ENCODE peak calls at places on chromosomes 2 and 18, in six cellular contexts. V is astrocyte of the spinal cord, H is neural progenitor cell, Z is fibroblast of pulmonary artery, O is choroid plexus epithelial cell, A is RWPE2. E is an unnamed sample.

GRCh38 chr2:70552501-70553333 is 909 bp downstream of the TGFA start:
- DNase-seq in V (no peak), A (no peak), O (no peak), H (peak; percentile 36), Z (no peak), E (no peak)

GRCh38 chr2:114922076-114922475 is 479.6 kb downstream of the DPP10 start:
- DNase-seq in Z (no peak), H (no peak), V (no peak), A (no peak), O (no peak), E (no peak)

GRCh38 chr2:238682536-238682935 is 165.3 kb upstream of the TWIST2 start:
- DNase-seq in V (no peak), A (no peak), O (no peak), H (no peak), Z (no peak), E (no peak)

GRCh38 chr18:56522826-56523225 is 115.6 kb downstream of the TXNL1 start:
- DNase-seq in V (peak; percentile 36), A (no peak), Z (no peak), H (no peak), O (peak; percentile 13), E (no peak)

GRCh38 chr2:237207641-237208040 is 122.0 kb downstream of the COPS8 start:
- DNase-seq in O (peak; percentile 52), Z (peak; percentile 97), H (no peak), V (no peak), A (no peak), E (no peak)

GRCh38 chr2:937530-937929 is 13.1 kb upstream of the SNTG2 start:
- DNase-seq in Z (peak; percentile 56), H (no peak), V (peak; percentile 40), O (peak; percentile 48), A (no peak), E (no peak)

GRCh38 chr2:17757321-17757720 is 3.4 kb downstream of the GEN1 start:
- DNase-seq in H (no peak), A (no peak), V (peak; percentile 41), Z (peak; percentile 83), O (peak; percentile 81), E (peak; percentile 26)

GRCh38 chr2:165173215-165173614 is 30.6 kb downstream of the SCN3A start:
- DNase-seq in O (no peak), Z (no peak), H (no peak), A (no peak), V (no peak), E (no peak)

DNA sequence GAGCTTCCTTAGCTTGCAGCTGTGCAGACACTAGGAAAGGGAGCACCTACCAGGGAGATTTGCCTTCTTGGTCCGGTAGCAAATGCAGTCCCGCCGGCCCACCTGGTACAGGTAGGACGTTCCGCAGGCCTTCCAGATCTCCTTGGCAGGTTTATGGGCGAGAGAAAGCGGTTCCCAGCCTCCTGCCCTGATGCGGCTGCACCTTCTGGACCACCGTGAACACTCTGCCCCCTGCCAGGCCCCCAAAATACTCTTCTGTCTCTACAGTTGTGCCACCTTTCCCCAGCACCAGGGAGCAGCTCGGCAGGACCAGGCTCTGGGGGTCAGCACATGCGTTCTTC is 67.4 kb downstream of the HNRNPLL start:
- DNase-seq in V (no peak), H (no peak), A (no peak), O (no peak), Z (no peak), E (no peak)
- H3K4me3 ChIP-seq in V (no peak overlapping the region), H (no peak overlapping the region), A (no peak overlapping the region), O (no peak overlapping the region), Z (peak overlapping the region; percentile 56), E (no peak overlapping the region)

GRCh38 chr2:204024503-204024902 is 87.9 kb downstream of the ICOS start:
- DNase-seq in Z (peak; percentile 40), A (no peak), O (peak; percentile 65), H (peak; percentile 50), V (peak; percentile 35), E (peak; percentile 22)
- TF ChIP-seq CTCF in Z (peak; percentile 58), A (peak; percentile 72), O (peak; percentile 77), H (peak; percentile 79), V (peak; percentile 68), E (peak; percentile 74)

GRCh38 chr18:58998421-58999203 is 133.9 kb downstream of the ZNF532 start:
- DNase-seq in O (peak; percentile 85), A (no peak), H (no peak), Z (peak; percentile 90), V (peak; percentile 83), E (peak; percentile 89)
- H3K4me3 ChIP-seq in O (peak overlapping the region; percentile 0), A (no peak overlapping the region), H (no peak overlapping the region), Z (no peak overlapping the region), V (no peak overlapping the region), E (no peak overlapping the region)

DNA sequence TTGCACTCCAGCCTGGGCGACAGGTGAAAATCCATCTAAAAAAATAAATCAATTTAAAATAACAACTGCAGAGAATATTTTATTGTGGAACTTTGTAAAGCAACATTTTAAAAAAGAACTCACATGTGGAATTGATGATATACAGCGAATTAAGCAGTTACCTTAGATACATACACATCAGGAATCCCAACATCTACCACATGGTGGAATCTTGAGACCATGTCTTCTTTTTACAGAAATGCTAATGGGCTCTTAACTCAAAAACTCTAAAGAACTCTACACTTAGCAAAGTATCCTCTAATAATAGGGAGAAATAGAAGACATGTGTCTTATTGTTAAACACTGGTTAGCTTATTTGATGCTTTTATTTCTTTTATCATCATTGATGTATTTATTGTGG is 373.6 kb downstream of the CDH7 start:
- DNase-seq in O (no peak), Z (no peak), V (no peak), A (no peak), H (no peak), E (no peak)
- TF ChIP-seq CTCF in O (no peak), Z (no peak), V (no peak), A (peak; percentile 30), H (peak; percentile 38), E (no peak)

DNA sequence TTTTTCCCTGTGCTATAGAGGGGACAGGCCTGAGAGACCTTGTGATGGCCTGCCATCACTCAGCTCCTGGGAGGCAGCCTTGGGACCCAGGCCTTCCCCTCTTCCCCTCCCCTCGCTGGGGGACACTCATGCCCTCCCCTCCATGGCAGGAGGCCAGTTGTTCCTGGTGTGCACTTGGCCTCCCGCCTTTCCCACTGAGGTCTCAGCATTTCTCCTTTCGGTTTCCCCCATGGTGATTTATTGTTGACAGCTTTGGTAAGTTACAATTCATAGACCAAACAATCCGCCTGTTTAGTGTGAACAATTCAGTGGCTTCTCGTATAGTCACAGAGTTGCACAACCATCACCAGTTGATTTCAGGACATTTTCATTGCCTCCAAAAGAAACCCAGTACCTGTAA is 10.2 kb upstream of the CNDP1 start:
- DNase-seq in O (peak; percentile 21), V (peak; percentile 36), A (no peak), H (no peak), Z (no peak), E (peak; percentile 13)
- H3K4me3 ChIP-seq in O (no peak overlapping the region), V (no peak overlapping the region), A (no peak overlapping the region), H (no peak overlapping the region), Z (no peak overlapping the region), E (no peak overlapping the region)

GRCh38 chr2:188983427-188984101 is 9.4 kb downstream of the COL3A1 start:
- DNase-seq in O (peak; percentile 79), V (peak; percentile 68), Z (peak; percentile 76), A (no peak), H (peak; percentile 32), E (peak; percentile 29)

GRCh38 chr2:188986839-188987238 is 12.7 kb downstream of the COL3A1 start:
- DNase-seq in O (peak; percentile 72), Z (peak; percentile 58), H (no peak), V (no peak), A (no peak), E (no peak)

GRCh38 chr2:188984680-188985079 is 10.5 kb downstream of the COL3A1 start:
- DNase-seq in H (no peak), O (peak; percentile 98), Z (peak; percentile 97), V (peak; percentile 90), A (no peak), E (peak; percentile 47)

GRCh38 chr2:188979730-188980123 is 5.6 kb downstream of the COL3A1 start:
- DNase-seq in A (no peak), Z (peak; percentile 20), H (no peak), V (no peak), O (peak; percentile 57), E (no peak)

DNA sequence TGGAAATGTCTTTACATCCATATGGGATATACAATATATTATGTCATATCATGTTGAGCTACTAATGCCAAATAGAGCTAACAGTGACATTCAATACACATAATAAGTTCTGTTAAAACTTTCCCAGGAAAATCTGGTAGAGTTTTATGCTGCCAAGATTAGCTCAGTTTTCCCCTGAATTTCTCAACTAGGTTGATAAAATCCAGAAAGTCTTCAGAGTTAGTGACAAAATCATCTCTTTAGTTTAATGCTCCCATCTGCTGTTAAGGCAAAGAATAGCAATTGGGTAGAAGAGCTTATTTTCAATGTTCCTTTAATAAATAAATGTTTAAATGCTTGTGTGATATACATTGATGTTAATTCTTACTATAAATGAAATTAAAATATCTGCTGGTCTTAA is 10.0 kb downstream of the COL3A1 start:
- DNase-seq in Z (peak; percentile 64), V (peak; percentile 82), H (no peak), A (no peak), O (peak; percentile 65), E (peak; percentile 74)
- TF ChIP-seq CTCF in Z (peak; percentile 34), V (peak; percentile 53), H (peak; percentile 29), A (peak; percentile 29), O (peak; percentile 40), E (peak; percentile 42)

DNA sequence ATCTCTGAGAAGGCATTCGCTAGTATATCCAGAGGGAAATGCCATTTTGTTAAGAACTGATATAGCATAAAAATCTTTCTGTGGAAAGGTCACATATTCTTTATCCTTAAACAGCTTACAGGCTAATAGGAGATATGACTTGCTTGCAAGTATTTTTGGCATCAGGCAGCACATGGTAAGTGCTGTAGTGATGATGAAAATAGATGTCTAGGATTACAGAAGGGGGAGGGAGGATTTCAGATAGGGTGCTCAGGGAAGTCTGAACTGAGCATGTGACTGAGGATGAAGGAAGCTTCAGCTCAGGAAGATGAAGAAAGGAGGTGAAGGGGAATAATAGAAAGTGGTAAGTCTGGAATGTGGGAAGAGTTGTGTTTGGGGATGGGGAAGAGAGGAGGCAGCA is 158.5 kb upstream of the NOSTRIN start:
- DNase-seq in O (peak; percentile 87), Z (peak; percentile 42), H (no peak), A (no peak), V (peak; percentile 9), E (no peak)
- H3K4me3 ChIP-seq in O (no peak overlapping the region), Z (no peak overlapping the region), H (no peak overlapping the region), A (no peak overlapping the region), V (no peak overlapping the region), E (no peak overlapping the region)

GRCh38 chr2:221571108-221571390 is 1.1 kb downstream of the EPHA4 start:
- DNase-seq in V (no peak), A (no peak), Z (peak; percentile 11), H (no peak), O (peak; percentile 12), E (no peak)

GRCh38 chr2:221572821-221573429 is 821 bp upstream of the EPHA4 start:
- DNase-seq in A (no peak), V (peak; percentile 61), O (peak; percentile 46), H (peak; percentile 82), Z (peak; percentile 34), E (peak; percentile 8)

GRCh38 chr2:221573430-221574230 is 1.5 kb upstream of the EPHA4 start:
- DNase-seq in A (peak; percentile 61), Z (peak; percentile 70), V (peak; percentile 84), O (peak; percentile 71), H (peak; percentile 96), E (peak; percentile 55)

GRCh38 chr2:221571391-221572179 is 519 bp downstream of the EPHA4 start:
- DNase-seq in V (peak; percentile 45), A (no peak), Z (peak; percentile 38), O (peak; percentile 45), H (peak; percentile 46), E (peak; percentile 12)

GRCh38 chr2:221572180-221572820 is at the start of gene EPHA4:
- DNase-seq in V (peak; percentile 90), H (peak; percentile 96), A (peak; percentile 69), Z (peak; percentile 87), O (peak; percentile 88), E (peak; percentile 77)
- TF ChIP-seq CTCF in V (no peak), H (no peak), A (peak; percentile 19), Z (no peak), O (peak; percentile 7), E (no peak)